ENCODE peak calls at places on chromosomes 16 and 17, in four cellular contexts. One of them, this sample, is unnamed.

GRCh38 chr16:13542284-13542683 is 377.7 kb upstream of the ERCC4 start:
- DNase-seq in breast epithelium: no peak
- DNase-seq in NCI-H1417: no peak
- DNase-seq in DMS153: no peak
- DNase-seq in this sample: no peak

GRCh38 chr17:38728290-38728831 is 1.8 kb upstream of the CISD3 start:
- DNase-seq in breast epithelium: no peak
- DNase-seq in NCI-H1417: no peak
- DNase-seq in DMS153: no peak
- DNase-seq in this sample: no peak

GRCh38 chr17:64291268-64291851 is 28.3 kb upstream of the TEX2 start:
- DNase-seq in breast epithelium: no peak
- DNase-seq in NCI-H1417: no peak
- DNase-seq in DMS153: no peak
- DNase-seq in this sample: peak

GRCh38 chr16:86507173-86508027 is 2.9 kb upstream of the FOXF1 start:
- DNase-seq in breast epithelium: no peak
- DNase-seq in NCI-H1417: no peak
- DNase-seq in DMS153: no peak
- DNase-seq in this sample: no peak

GRCh38 chr17:16941072-16941641 is 30.8 kb downstream of the TNFRSF13B start:
- DNase-seq in breast epithelium: no peak
- DNase-seq in NCI-H1417: no peak
- DNase-seq in DMS153: no peak
- DNase-seq in this sample: no peak

GRCh38 chr16:70453891-70454220 is 539 bp upstream of the FCSK start:
- DNase-seq in breast epithelium: no peak
- DNase-seq in NCI-H1417: no peak
- DNase-seq in DMS153: no peak
- DNase-seq in this sample: peak

GRCh38 chr16:80946481-80946880 is 60.2 kb downstream of the CMC2 start:
- DNase-seq in breast epithelium: no peak
- DNase-seq in NCI-H1417: no peak
- DNase-seq in DMS153: no peak
- DNase-seq in this sample: peak

GRCh38 chr16:4894276-4895150 is 42.4 kb downstream of the PPL start:
- DNase-seq in breast epithelium: no peak
- DNase-seq in NCI-H1417: no peak
- DNase-seq in DMS153: no peak
- DNase-seq in this sample: no peak

GRCh38 chr16:84692451-84692850 is 7.3 kb upstream of the USP10 start:
- DNase-seq in breast epithelium: no peak
- DNase-seq in NCI-H1417: no peak
- DNase-seq in DMS153: no peak
- DNase-seq in this sample: no peak

GRCh38 chr17:61202564-61202963 is 197.1 kb upstream of the TBX2 start:
- DNase-seq in breast epithelium: no peak
- DNase-seq in NCI-H1417: no peak
- DNase-seq in DMS153: no peak
- DNase-seq in this sample: no peak

GRCh38 chr17:1298616-1299015 is 19.2 kb downstream of the TRARG1 start:
- DNase-seq in breast epithelium: no peak
- DNase-seq in NCI-H1417: peak
- DNase-seq in DMS153: no peak
- DNase-seq in this sample: no peak

GRCh38 chr16:81556715-81557284 is 112.2 kb downstream of the CMIP start:
- DNase-seq in breast epithelium: no peak
- DNase-seq in NCI-H1417: no peak
- DNase-seq in DMS153: no peak
- DNase-seq in this sample: no peak

GRCh38 chr17:61247438-61247837 is 152.2 kb upstream of the TBX2 start:
- DNase-seq in breast epithelium: peak
- DNase-seq in NCI-H1417: peak
- DNase-seq in DMS153: no peak
- DNase-seq in this sample: no peak

GRCh38 chr17:73641779-73642580 is 2.3 kb downstream of the SDK2 start:
- DNase-seq in breast epithelium: no peak
- DNase-seq in NCI-H1417: peak
- DNase-seq in DMS153: peak
- DNase-seq in this sample: no peak

GRCh38 chr17:17525331-17525730 is 29.1 kb upstream of the RASD1 start:
- DNase-seq in breast epithelium: no peak
- DNase-seq in NCI-H1417: no peak
- DNase-seq in DMS153: no peak
- DNase-seq in this sample: no peak

GRCh38 chr17:83201206-83202001 is 122.0 kb downstream of the METRNL start:
- DNase-seq in breast epithelium: peak
- DNase-seq in NCI-H1417: no peak
- DNase-seq in DMS153: no peak
- DNase-seq in this sample: no peak

GRCh38 chr17:81518785-81519283 is 6.2 kb upstream of the ACTG1 start:
- DNase-seq in breast epithelium: no peak
- DNase-seq in NCI-H1417: peak
- DNase-seq in DMS153: no peak
- DNase-seq in this sample: no peak

GRCh38 chr16:13269905-13270528 is 368.6 kb downstream of the SHISA9 start:
- DNase-seq in breast epithelium: no peak
- DNase-seq in NCI-H1417: no peak
- DNase-seq in DMS153: no peak
- DNase-seq in this sample: no peak

GRCh38 chr16:67685388-67686112 is 18.9 kb downstream of the C16orf86 start:
- DNase-seq in breast epithelium: no peak
- DNase-seq in NCI-H1417: no peak
- DNase-seq in DMS153: no peak
- DNase-seq in this sample: no peak

GRCh38 chr17:17783825-17784598 is 52.8 kb downstream of the SREBF1 start:
- DNase-seq in breast epithelium: no peak
- DNase-seq in NCI-H1417: peak
- DNase-seq in DMS153: no peak
- DNase-seq in this sample: no peak

GRCh38 chr17:76546556-76547182 is 6.8 kb downstream of the PRCD start:
- DNase-seq in breast epithelium: no peak
- DNase-seq in NCI-H1417: no peak
- DNase-seq in DMS153: no peak
- DNase-seq in this sample: no peak

GRCh38 chr17:47728214-47728877 is 4.7 kb upstream of the TBX21 start:
- DNase-seq in breast epithelium: no peak
- DNase-seq in NCI-H1417: no peak
- DNase-seq in DMS153: no peak
- DNase-seq in this sample: no peak

This sample was measured in LNCaP clone FGC.